ENCODE peak calls at places on chromosomes 1 and 21, in five cellular contexts. I, Y, B, C and G are unnamed samples.

GRCh38 chr1:66476774-66477173 is 57.2 kb upstream of the SGIP1 start:
- DNase-seq in I (no peak), Y (no peak), B (peak; percentile 47), C (no peak), G (no peak)

GRCh38 chr1:53176452-53177344 is 19.9 kb upstream of the CPT2 start:
- DNase-seq in I (peak; percentile 71), Y (no peak), B (no peak), C (no peak), G (no peak)

GRCh38 chr21:42248241-42248640 is 29.3 kb downstream of the ABCG1 start:
- DNase-seq in I (no peak), Y (no peak), B (no peak), C (no peak), G (no peak)

GRCh38 chr21:43312751-43313169 is 114.2 kb downstream of the SIK1 start:
- DNase-seq in I (no peak), Y (peak; percentile 23), B (no peak), C (peak; percentile 44), G (no peak)

GRCh38 chr1:209493584-209493983 is 89.9 kb upstream of the CAMK1G start:
- DNase-seq in I (no peak), Y (no peak), B (no peak), C (no peak), G (no peak)

GRCh38 chr1:150268342-150268705 is 492 bp downstream of the APH1A start:
- DNase-seq in I (peak; percentile 33), Y (no peak), B (peak; percentile 43), C (no peak), G (no peak)

GRCh38 chr1:19762175-19762779 is 37.4 kb downstream of the TMCO4 start:
- DNase-seq in I (peak; percentile 14), Y (no peak), B (peak; percentile 50), C (peak; percentile 6), G (peak; percentile 36)

GRCh38 chr1:27505420-27505680 is 15.4 kb upstream of the WASF2 start:
- DNase-seq in I (no peak), Y (no peak), B (no peak), C (no peak), G (no peak)

GRCh38 chr1:101200513-101200912 is 36.3 kb upstream of the S1PR1 start:
- DNase-seq in I (peak; percentile 6), Y (no peak), B (no peak), C (no peak), G (no peak)

GRCh38 chr1:236039736-236040670 is 24.9 kb downstream of the NID1 start:
- DNase-seq in I (no peak), Y (no peak), B (no peak), C (peak; percentile 93), G (no peak)

GRCh38 chr1:59752556-59753412 is 62.0 kb upstream of the HOOK1 start:
- DNase-seq in I (no peak), Y (peak; percentile 28), B (no peak), C (no peak), G (no peak)

GRCh38 chr1:154956557-154956956 is 658 bp upstream of the PBXIP1 start:
- DNase-seq in I (no peak), Y (no peak), B (peak; percentile 15), C (no peak), G (no peak)

GRCh38 chr1:3068400-3069361 is at the start of gene PRDM16:
- DNase-seq in I (peak; percentile 63), Y (no peak), B (no peak), C (no peak), G (no peak)

GRCh38 chr1:237045278-237046016 is 3.5 kb downstream of the RYR2 start:
- DNase-seq in I (no peak), Y (no peak), B (no peak), C (no peak), G (peak; percentile 6)

GRCh38 chr1:64915381-64916274 is 50.7 kb downstream of the JAK1 start:
- DNase-seq in I (peak; percentile 96), Y (no peak), B (peak; percentile 77), C (peak; percentile 93), G (no peak)

GRCh38 chr1:28540651-28541050 is 12.2 kb upstream of the TRNAU1AP start:
- DNase-seq in I (no peak), Y (no peak), B (no peak), C (no peak), G (no peak)

GRCh38 chr1:115458426-115459114 is 120.5 kb upstream of the NGF start:
- DNase-seq in I (no peak), Y (no peak), B (no peak), C (no peak), G (no peak)

GRCh38 chr1:1430114-1430982 is 5.1 kb upstream of the VWA1 start:
- DNase-seq in I (peak; percentile 36), Y (no peak), B (peak; percentile 91), C (peak; percentile 53), G (no peak)

GRCh38 chr1:53641481-53642214 is 97.3 kb downstream of the GLIS1 start:
- DNase-seq in I (no peak), Y (no peak), B (no peak), C (no peak), G (no peak)

GRCh38 chr1:149844650-149845255 is 54.6 kb upstream of the BOLA1 start:
- DNase-seq in I (no peak), Y (no peak), B (no peak), C (no peak), G (no peak)

GRCh38 chr1:8858888-8859706 is 19.4 kb downstream of the ENO1 start:
- DNase-seq in I (peak; percentile 72), Y (no peak), B (peak; percentile 83), C (peak; percentile 60), G (peak; percentile 79)

GRCh38 chr1:8862528-8862927 is 16.0 kb downstream of the ENO1 start:
- DNase-seq in I (peak; percentile 50), Y (no peak), B (peak; percentile 38), C (no peak), G (peak; percentile 71)

GRCh38 chr1:8858112-8858668 is 20.3 kb downstream of the ENO1 start:
- DNase-seq in I (no peak), Y (no peak), B (peak; percentile 96), C (peak; percentile 83), G (peak; percentile 91)

GRCh38 chr1:8863138-8863537 is 15.3 kb downstream of the ENO1 start:
- DNase-seq in I (no peak), Y (no peak), B (no peak), C (no peak), G (no peak)

GRCh38 chr1:8860738-8861516 is 17.6 kb downstream of the ENO1 start:
- DNase-seq in I (no peak), Y (no peak), B (no peak), C (no peak), G (no peak)
- TF ChIP-seq POLR2A in I (no peak), Y (no peak), B (no peak), C (no peak), G (no peak)

GRCh38 chr1:234208791-234209190 is 164.5 kb upstream of the COA6 start:
- DNase-seq in I (peak; percentile 71), Y (no peak), B (no peak), C (no peak), G (no peak)
- TF ChIP-seq MAX in I (no peak), Y (no peak), B (no peak), C (no peak), G (no peak)

DNA sequence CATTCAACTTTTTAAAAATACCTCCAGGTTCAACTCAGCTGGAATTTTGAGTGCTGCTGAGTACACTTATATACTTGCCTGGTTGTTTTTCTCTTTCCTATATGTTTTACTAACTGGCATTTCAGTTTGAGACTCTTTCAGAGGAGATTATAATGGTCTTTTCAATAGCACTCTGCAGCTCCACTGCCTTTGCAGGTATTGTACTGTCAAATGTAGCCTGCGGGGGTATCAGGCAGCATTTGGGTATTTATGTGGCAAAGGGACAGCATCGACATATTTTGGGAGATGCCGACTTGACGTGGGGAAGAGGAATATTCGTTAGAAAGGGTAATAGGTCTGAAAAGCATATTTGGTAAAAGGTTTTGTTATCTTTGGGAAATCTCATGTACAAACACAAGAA is 11.1 kb upstream of the TGFBR3 start:
- DNase-seq in I (no peak), Y (no peak), B (no peak), C (no peak), G (no peak)
- TF ChIP-seq POLR2A in I (no peak), Y (no peak), B (no peak), C (no peak), G (no peak)

DNA sequence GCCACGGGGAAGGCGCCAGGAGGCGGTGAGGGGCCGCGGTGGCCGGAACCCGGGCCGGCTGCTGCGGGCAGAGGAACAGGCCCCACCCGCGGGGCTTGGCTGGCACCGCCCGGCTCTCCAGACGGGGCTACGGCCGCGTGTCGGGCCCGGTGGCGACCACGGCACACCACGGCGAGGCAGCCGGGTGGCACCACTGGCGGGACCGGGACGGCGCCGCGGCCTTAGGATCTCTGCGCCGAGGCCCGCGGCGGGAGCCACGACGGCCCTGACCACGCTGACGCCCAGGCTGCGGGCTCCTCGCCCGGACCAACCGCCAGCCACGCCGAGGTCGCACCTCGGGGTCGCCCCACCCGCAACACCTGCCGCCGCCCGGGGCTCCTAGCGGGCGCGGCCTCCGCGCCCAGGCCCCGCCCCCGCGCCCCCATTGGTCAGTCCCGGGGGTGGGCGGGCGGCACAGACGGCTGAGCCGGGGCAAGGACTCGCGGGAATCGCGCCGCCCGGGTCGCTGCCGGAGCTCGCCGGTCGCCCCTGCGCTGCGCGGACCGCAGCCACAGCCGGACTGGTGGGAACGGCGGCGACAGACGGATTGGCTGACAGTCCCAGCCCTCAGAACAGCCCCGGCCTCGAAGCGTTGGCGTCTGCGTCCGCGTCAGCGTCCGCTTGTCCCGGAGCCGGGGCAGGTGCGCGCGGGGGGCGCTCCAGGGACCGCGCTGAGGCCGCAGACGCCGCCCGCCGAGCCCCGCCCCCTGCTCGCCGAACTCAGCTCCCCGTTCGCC is at the start of gene BMP8A:
- DNase-seq in I (peak; percentile 56), Y (no peak), B (peak; percentile 65), C (peak; percentile 32), G (peak; percentile 62)
- TF ChIP-seq MAX in I (no peak), Y (no peak), B (no peak), C (peak; percentile 58), G (no peak)

DNA sequence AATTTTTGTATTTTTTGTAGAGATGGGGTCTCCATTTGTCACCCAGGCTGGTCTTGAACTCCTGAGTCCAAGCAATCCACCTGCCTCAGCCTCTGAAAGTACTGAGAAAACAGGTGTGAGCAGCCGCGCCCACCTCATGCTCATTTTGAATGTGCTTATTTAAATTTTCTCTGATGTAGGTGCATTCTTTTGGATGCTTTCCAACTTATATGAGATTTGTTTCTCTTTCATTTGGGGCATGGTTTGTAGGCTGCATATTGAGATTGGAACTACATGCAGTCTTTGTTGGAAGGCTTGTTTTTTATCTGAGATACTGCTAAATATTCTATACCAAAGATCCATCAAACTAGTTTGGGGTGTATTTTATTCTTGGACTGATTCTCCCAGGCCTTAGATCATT is 81.0 kb upstream of the IVNS1ABP start:
- DNase-seq in I (no peak), Y (no peak), B (no peak), C (no peak), G (no peak)
- TF ChIP-seq POLR2A in I (no peak), Y (no peak), B (no peak), C (no peak), G (no peak)

GRCh38 chr1:30316056-30316455 is 407.3 kb downstream of the MATN1 start:
- DNase-seq in I (no peak), Y (no peak), B (no peak), C (no peak), G (no peak)
- TF ChIP-seq MAX in I (no peak), Y (no peak), B (no peak), C (no peak), G (no peak)